ENCODE peak calls at places on chromosomes 16 and 17, in ten cellular contexts. O, S, K, Q, N, H, L, E, C and R are unnamed samples.
A peak's percentile ranks its signal among the peaks of the same experiment; 100 is the strongest.

GRCh38 chr17:69679839-69680238 is 265.3 kb downstream of the MAP2K6 start:
- DNase-seq in O (no peak), S (no peak), K (no peak), Q (no peak), N (no peak), H (no peak), L (no peak), E (no peak), C (no peak), R (no peak)

GRCh38 chr17:81398170-81398854 is 3.1 kb downstream of the BAHCC1 start:
- DNase-seq in O (no peak), S (no peak), K (no peak), Q (no peak), N (peak; percentile 55), H (no peak), L (no peak), E (peak; percentile 52), C (no peak), R (no peak)

GRCh38 chr16:73356401-73357079 is 308.6 kb upstream of the ZFHX3 start:
- DNase-seq in O (no peak), S (no peak), K (no peak), Q (no peak), N (no peak), H (no peak), L (no peak), E (no peak), C (no peak), R (no peak)

GRCh38 chr17:45316271-45317112 is at the start of gene MAP3K14:
- DNase-seq in O (no peak), S (no peak), K (peak; percentile 72), Q (no peak), N (peak; percentile 77), H (peak; percentile 68), L (no peak), E (no peak), C (peak; percentile 75), R (peak; percentile 89)

GRCh38 chr17:27319536-27320221 is 25.8 kb downstream of the WSB1 start:
- DNase-seq in O (peak; percentile 51), S (no peak), K (peak; percentile 73), Q (peak; percentile 92), N (peak; percentile 68), H (no peak), L (no peak), E (no peak), C (peak; percentile 88), R (peak; percentile 94)

GRCh38 chr16:3182608-3183444 is 5.2 kb upstream of the OR1F1 start:
- DNase-seq in O (no peak), S (peak; percentile 74), K (no peak), Q (no peak), N (peak; percentile 35), H (peak; percentile 70), L (no peak), E (peak; percentile 67), C (peak; percentile 37), R (no peak)

GRCh38 chr17:34499576-34499975 is 79.8 kb upstream of the TMEM132E start:
- DNase-seq in O (no peak), S (peak; percentile 14), K (no peak), Q (no peak), N (no peak), H (no peak), L (no peak), E (no peak), C (no peak), R (no peak)

GRCh38 chr17:9116861-9117568 is 95.7 kb downstream of the NTN1 start:
- DNase-seq in O (no peak), S (no peak), K (no peak), Q (no peak), N (no peak), H (no peak), L (no peak), E (no peak), C (no peak), R (peak; percentile 51)

GRCh38 chr16:49980166-49980565 is 44.9 kb upstream of the CNEP1R1 start:
- DNase-seq in O (no peak), S (no peak), K (no peak), Q (no peak), N (no peak), H (no peak), L (no peak), E (no peak), C (no peak), R (no peak)

GRCh38 chr16:67608367-67608766 is 36.6 kb upstream of the CARMIL2 start:
- DNase-seq in O (no peak), S (no peak), K (no peak), Q (no peak), N (no peak), H (no peak), L (no peak), E (no peak), C (no peak), R (no peak)

GRCh38 chr16:67605641-67606040 is 39.3 kb upstream of the CARMIL2 start:
- DNase-seq in O (no peak), S (no peak), K (no peak), Q (no peak), N (no peak), H (no peak), L (no peak), E (no peak), C (no peak), R (no peak)

GRCh38 chr16:67606632-67607031 is 38.3 kb upstream of the CARMIL2 start:
- DNase-seq in O (no peak), S (no peak), K (peak; percentile 17), Q (no peak), N (no peak), H (no peak), L (no peak), E (no peak), C (no peak), R (no peak)
- H3K4me1 ChIP-seq in O (no peaks in the 10 kb centered on the region), S (peaks cover 13% of the 10 kb centered on the region), K (peaks cover 6% of the 10 kb centered on the region), Q (peaks cover 4% of the 10 kb centered on the region), N (no peaks in the 10 kb centered on the region), H (no peaks in the 10 kb centered on the region), L (no peaks in the 10 kb centered on the region), E (peaks cover 4% of the 10 kb centered on the region), C (peaks cover 10% of the 10 kb centered on the region), R (no peaks in the 10 kb centered on the region)

DNA sequence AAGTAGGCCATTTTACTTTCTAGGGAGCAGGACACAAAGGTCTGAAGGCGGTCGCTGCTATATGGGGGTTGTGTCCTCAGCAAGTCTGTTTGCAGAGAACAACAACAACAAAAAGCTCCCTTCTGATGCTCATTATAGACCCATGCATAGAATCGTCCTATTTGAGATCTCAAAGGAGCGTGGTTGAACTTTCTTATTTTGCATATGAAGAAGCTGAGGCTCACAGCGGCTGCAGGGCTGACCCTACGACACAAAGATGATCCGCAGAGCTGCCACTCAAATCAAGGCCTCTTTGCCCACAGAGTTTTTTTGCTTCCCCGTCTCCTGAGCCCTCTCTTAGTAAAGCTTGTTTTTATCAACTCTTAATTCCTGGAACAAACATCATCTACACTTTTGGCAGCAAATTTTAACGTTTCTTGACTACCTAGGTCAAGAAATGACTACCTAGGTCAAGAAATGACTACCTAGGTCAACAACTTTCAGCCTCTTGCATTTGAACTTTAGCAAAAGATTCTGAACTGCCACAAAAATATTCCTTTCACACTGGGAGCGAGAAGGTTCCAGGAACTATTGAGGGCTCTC is 73.7 kb downstream of the C16orf95 start:
- DNase-seq in O (no peak), S (no peak), K (no peak), Q (no peak), N (no peak), H (no peak), L (no peak), E (no peak), C (no peak), R (no peak)
- TF ChIP-seq EP300 in O (no peak), S (no peak), K (no peak), Q (no peak), N (no peak), H (no peak), L (no peak), E (no peak), C (no peak), R (no peak)

GRCh38 chr17:76123749-76124581 is 17.1 kb downstream of the FOXJ1 start:
- DNase-seq in O (no peak), S (peak; percentile 4), K (no peak), Q (no peak), N (no peak), H (no peak), L (no peak), E (no peak), C (no peak), R (peak; percentile 60)
- H3K4me1 ChIP-seq in O (peaks cover 11% of the 10 kb centered on the region), S (peaks cover 21% of the 10 kb centered on the region), K (peaks cover 2% of the 10 kb centered on the region), Q (peaks cover 14% of the 10 kb centered on the region), N (peaks cover 3% of the 10 kb centered on the region), H (peaks cover 24% of the 10 kb centered on the region), L (peaks cover 32% of the 10 kb centered on the region), E (peaks cover 8% of the 10 kb centered on the region), C (peaks cover 12% of the 10 kb centered on the region), R (peaks cover 11% of the 10 kb centered on the region)

GRCh38 chr17:79423811-79424465 is 186.9 kb downstream of the RBFOX3 start:
- DNase-seq in O (no peak), S (no peak), K (no peak), Q (no peak), N (no peak), H (no peak), L (no peak), E (no peak), C (no peak), R (no peak)

GRCh38 chr17:79422236-79422635 is 188.6 kb downstream of the RBFOX3 start:
- DNase-seq in O (no peak), S (no peak), K (no peak), Q (no peak), N (no peak), H (no peak), L (no peak), E (no peak), C (no peak), R (no peak)

GRCh38 chr17:79424471-79425185 is 186.2 kb downstream of the RBFOX3 start:
- DNase-seq in O (no peak), S (no peak), K (no peak), Q (no peak), N (no peak), H (no peak), L (no peak), E (no peak), C (no peak), R (no peak)

GRCh38 chr17:79417589-79417988 is 193.3 kb downstream of the RBFOX3 start:
- DNase-seq in O (no peak), S (no peak), K (no peak), Q (no peak), N (no peak), H (no peak), L (no peak), E (no peak), C (no peak), R (no peak)

DNA sequence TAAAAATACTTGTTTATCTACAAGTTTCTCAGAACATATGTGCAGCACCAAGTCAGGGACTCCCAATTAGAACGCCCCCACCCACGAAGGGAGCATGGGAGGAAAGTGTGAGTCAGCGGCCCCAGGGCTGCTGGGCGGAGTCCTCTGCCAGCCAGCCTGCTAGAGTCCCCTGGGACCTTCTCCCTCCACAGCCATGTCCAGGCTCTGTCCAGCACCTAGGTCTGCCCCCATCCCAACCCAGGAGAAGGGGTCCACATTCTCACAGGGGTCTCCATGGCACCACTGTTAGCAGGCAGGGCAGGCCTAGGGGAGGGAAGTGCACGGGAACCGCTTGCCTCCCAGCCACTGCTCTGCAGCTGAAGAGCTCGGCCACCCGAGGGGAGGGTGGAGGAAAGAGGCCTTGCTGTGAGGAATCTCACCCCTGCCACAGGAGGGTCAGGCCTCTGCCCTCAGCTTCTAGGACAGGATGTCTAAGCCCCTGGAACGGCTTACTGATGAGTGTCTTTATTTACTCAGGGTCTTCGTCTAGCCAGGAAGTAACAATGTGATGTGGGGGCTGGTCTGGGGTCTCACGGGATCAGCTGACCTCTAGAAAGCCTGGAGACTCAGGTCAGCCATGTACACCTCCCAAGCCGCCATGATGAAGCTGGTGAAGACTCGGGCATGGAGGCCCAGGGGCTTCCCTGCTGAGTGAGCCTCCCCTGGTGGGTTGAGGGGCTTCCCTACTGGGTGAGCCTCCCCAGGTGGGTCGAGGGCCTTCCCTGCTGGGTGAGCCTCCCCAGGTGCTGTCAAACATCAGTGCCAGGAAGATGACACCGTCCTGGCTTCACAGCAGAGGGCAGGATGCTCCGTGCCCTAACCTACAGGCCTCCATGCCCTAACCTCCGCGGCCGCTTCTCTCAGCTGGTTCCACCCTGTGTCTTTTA is 190.3 kb downstream of the RBFOX3 start:
- DNase-seq in O (no peak), S (peak; percentile 51), K (no peak), Q (no peak), N (no peak), H (no peak), L (no peak), E (peak; percentile 51), C (no peak), R (no peak)
- TF ChIP-seq EP300 in O (no peak), S (no peak), K (no peak), Q (no peak), N (no peak), H (no peak), L (no peak), E (no peak), C (no peak), R (no peak)